ENCODE peak calls at places on chromosomes 7 and 10, in ten cellular contexts. M, Z, R, B, C, Y, E, L, U and V are unnamed samples.
A peak's percentile ranks its signal among the peaks of the same experiment; 100 is the strongest.

GRCh38 chr7:155204744-155205367 is 92.8 kb upstream of the INSIG1 start:
- DNase-seq in Z (no peak), C (no peak), B (no peak), U (no peak), Y (no peak), M (no peak), L (no peak), E (no peak), R (no peak), V (no peak)

GRCh38 chr7:113698556-113699220 is 220.1 kb downstream of the PPP1R3A start:
- DNase-seq in C (no peak), L (peak; percentile 23), B (no peak), U (no peak), Y (peak; percentile 49), Z (no peak), E (no peak), R (no peak), M (peak; percentile 11), V (peak; percentile 42)

GRCh38 chr7:151427705-151428392 is 12.1 kb downstream of the CRYGN start:
- DNase-seq in R (no peak), U (no peak), B (no peak), L (no peak), C (no peak), M (no peak), Z (no peak), Y (no peak), E (no peak), V (no peak)

GRCh38 chr10:30826679-30827078 is 197.1 kb upstream of the LYZL2 start:
- DNase-seq in B (no peak), E (no peak), Y (no peak), U (no peak), C (no peak), M (no peak), L (no peak), Z (no peak), R (no peak), V (no peak)

GRCh38 chr10:79404231-79404609 is 41.2 kb downstream of the ZCCHC24 start:
- DNase-seq in E (no peak), L (no peak), M (peak; percentile 40), B (no peak), C (no peak), U (no peak), R (no peak), Z (no peak), Y (no peak), V (no peak)

GRCh38 chr10:95560288-95561199 is 627 bp downstream of the SORBS1 start:
- DNase-seq in B (peak; percentile 13), M (peak; percentile 65), L (no peak), Y (peak; percentile 28), Z (no peak), E (no peak), U (peak; percentile 48), C (peak; percentile 72), R (peak; percentile 29), V (no peak)

GRCh38 chr7:65731562-65732035 is 141.3 kb upstream of the VKORC1L1 start:
- DNase-seq in L (no peak), C (no peak), U (no peak), Z (no peak), Y (no peak), B (peak; percentile 26), M (peak; percentile 74), R (no peak), E (no peak), V (peak; percentile 23)

GRCh38 chr10:67119648-67120047 is 193.8 kb downstream of the LRRTM3 start:
- DNase-seq in E (no peak), U (no peak), L (no peak), C (no peak), Y (peak; percentile 5), M (no peak), B (no peak), Z (no peak), R (no peak), V (no peak)

GRCh38 chr7:110283056-110283455 is 807.9 kb upstream of the LRRN3 start:
- DNase-seq in Y (no peak), M (no peak), Z (no peak), E (no peak), C (no peak), B (no peak), L (no peak), U (no peak), R (no peak), V (peak; percentile 33)

GRCh38 chr7:98641646-98642489 is 24.8 kb downstream of the NPTX2 start:
- DNase-seq in Z (no peak), Y (no peak), M (peak; percentile 21), U (no peak), B (no peak), E (no peak), L (no peak), C (no peak), R (peak; percentile 83), V (no peak)

GRCh38 chr7:36036590-36036989 is 116.5 kb upstream of the EEPD1 start:
- DNase-seq in Y (peak; percentile 40), B (no peak), R (no peak), Z (no peak), E (no peak), U (no peak), M (no peak), L (no peak), C (no peak), V (peak; percentile 30)

GRCh38 chr10:115857856-115858255 is 415.1 kb downstream of the GFRA1 start:
- DNase-seq in R (no peak), L (no peak), C (no peak), M (no peak), E (no peak), Z (no peak), Y (peak; percentile 70), B (no peak), U (no peak), V (peak; percentile 45)

GRCh38 chr7:123580406-123581161 is 21.0 kb upstream of the ASB15 start:
- DNase-seq in C (no peak), Z (no peak), E (no peak), U (no peak), R (no peak), Y (peak; percentile 68), B (no peak), L (peak; percentile 35), M (no peak), V (peak; percentile 55)

GRCh38 chr7:123583821-123584220 is 17.8 kb upstream of the ASB15 start:
- DNase-seq in Z (no peak), C (no peak), E (no peak), R (no peak), L (no peak), Y (no peak), B (no peak), M (no peak), U (no peak), V (no peak)

GRCh38 chr7:123581162-123581459 is 20.5 kb upstream of the ASB15 start:
- DNase-seq in R (no peak), M (no peak), B (no peak), L (no peak), U (no peak), Y (no peak), E (no peak), C (no peak), Z (no peak), V (no peak)
- TF ChIP-seq CTCF in R (no peak), M (no peak), B (no peak), L (no peak), U (no peak), Y (no peak), E (no peak), C (peak; percentile 1), Z (no peak), V (no peak)

GRCh38 chr10:33843379-33843778 is 508.9 kb upstream of the NRP1 start:
- DNase-seq in Z (no peak), B (no peak), M (no peak), U (no peak), C (no peak), E (peak; percentile 31), L (no peak), R (no peak), Y (no peak), V (no peak)

GRCh38 chr10:33841678-33842077 is 507.2 kb upstream of the NRP1 start:
- DNase-seq in L (no peak), E (no peak), U (no peak), C (no peak), M (no peak), Z (no peak), Y (no peak), R (no peak), B (no peak), V (no peak)

GRCh38 chr10:33832124-33832787 is 497.8 kb upstream of the NRP1 start:
- DNase-seq in M (no peak), Y (no peak), U (no peak), L (no peak), Z (no peak), C (no peak), R (no peak), E (no peak), B (no peak), V (no peak)

GRCh38 chr10:33837736-33838135 is 503.3 kb upstream of the NRP1 start:
- DNase-seq in C (no peak), R (no peak), U (no peak), L (no peak), E (peak; percentile 50), Z (no peak), M (no peak), Y (no peak), B (no peak), V (no peak)
- TF ChIP-seq CTCF in C (no peak), R (no peak), U (no peak), L (no peak), E (no peak), Z (no peak), M (no peak), Y (no peak), B (no peak), V (no peak)

GRCh38 chr10:70564901-70565351 is 37.6 kb downstream of the PRF1 start:
- DNase-seq in L (no peak), B (no peak), Y (no peak), M (peak; percentile 5), R (no peak), E (no peak), Z (no peak), C (no peak), U (peak; percentile 30), V (no peak)
- TF ChIP-seq CTCF in L (peak; percentile 29), B (no peak), Y (no peak), M (no peak), R (peak; percentile 53), E (no peak), Z (no peak), C (no peak), U (no peak), V (peak; percentile 10)

GRCh38 chr7:55964802-55965470 is 551 bp downstream of the NIPSNAP2 start:
- DNase-seq in Z (peak; percentile 20), B (peak; percentile 60), Y (peak; percentile 49), L (peak; percentile 13), R (peak; percentile 75), M (peak; percentile 68), C (peak; percentile 80), E (peak; percentile 94), U (peak; percentile 48), V (peak; percentile 33)

GRCh38 chr7:55963584-55964168 is 709 bp upstream of the NIPSNAP2 start:
- DNase-seq in Z (no peak), Y (no peak), L (no peak), M (no peak), R (no peak), C (no peak), B (no peak), E (no peak), U (no peak), V (no peak)

GRCh38 chr7:55965805-55966421 is 1.5 kb downstream of the NIPSNAP2 start:
- DNase-seq in R (no peak), U (no peak), Y (peak; percentile 61), M (no peak), Z (no peak), B (no peak), L (no peak), E (no peak), C (no peak), V (peak; percentile 89)

GRCh38 chr7:55961994-55962393 is 2.4 kb upstream of the NIPSNAP2 start:
- DNase-seq in Z (no peak), U (no peak), E (no peak), C (no peak), M (no peak), R (no peak), B (no peak), Y (peak; percentile 52), L (no peak), V (peak; percentile 71)

GRCh38 chr7:55964261-55964801 is at the start of gene NIPSNAP2:
- DNase-seq in M (peak; percentile 56), Z (no peak), R (peak; percentile 78), E (no peak), L (peak; percentile 15), B (peak; percentile 62), Y (peak; percentile 45), C (peak; percentile 82), U (peak; percentile 63), V (no peak)
- TF ChIP-seq CTCF in M (peak; percentile 46), Z (no peak), R (no peak), E (peak; percentile 62), L (peak; percentile 19), B (peak; percentile 66), Y (peak; percentile 49), C (peak; percentile 70), U (peak; percentile 13), V (peak; percentile 22)